ENCODE peak calls at places on chromosome 18, in five cellular contexts. W, E, H, R and M are unnamed samples.

GRCh38 chr18:32048507-32049091 is 30.0 kb downstream of the RNF125 start:
- DNase-seq in E (no peak), H (no peak), R (no peak), W (no peak), M (peak)

GRCh38 chr18:67310826-67311225 is 205.7 kb downstream of the DSEL start:
- DNase-seq in E (no peak), H (no peak), R (no peak), W (no peak), M (no peak)

GRCh38 chr18:61732854-61733253 is 160.0 kb downstream of the RNF152 start:
- DNase-seq in E (no peak), W (no peak), H (no peak), R (no peak), M (no peak)

GRCh38 chr18:32802606-32803451 is 30.0 kb upstream of the KLHL14 start:
- DNase-seq in R (no peak), H (no peak), W (no peak), E (no peak), M (no peak)

GRCh38 chr18:26634631-26635030 is 86.3 kb upstream of the KCTD1 start:
- DNase-seq in E (no peak), W (no peak), H (no peak), R (no peak), M (no peak)

GRCh38 chr18:3180325-3180724 is 39.4 kb downstream of the MYOM1 start:
- DNase-seq in R (no peak), H (no peak), E (no peak), W (no peak), M (no peak)

GRCh38 chr18:68648191-68648590 is 66.7 kb downstream of the TMX3 start:
- DNase-seq in W (no peak), R (no peak), H (no peak), E (no peak), M (no peak)

GRCh38 chr18:21914739-21915319 is 174.2 kb downstream of the MIB1 start:
- DNase-seq in W (no peak), E (no peak), R (no peak), H (no peak), M (no peak)

GRCh38 chr18:74493689-74494088 is 2.5 kb upstream of the CNDP2 start:
- DNase-seq in E (peak), H (peak), W (no peak), R (peak), M (peak)

GRCh38 chr18:65601775-65602174 is 149.0 kb upstream of the CDH7 start:
- DNase-seq in W (no peak), H (no peak), E (no peak), R (no peak), M (no peak)

GRCh38 chr18:46096651-46097300 is 1.3 kb downstream of the ATP5F1A start:
- DNase-seq in W (no peak), H (no peak), E (no peak), R (no peak), M (peak)

GRCh38 chr18:12408247-12408869 is 629 bp downstream of the PRELID3A start:
- DNase-seq in W (no peak), R (no peak), H (no peak), E (no peak), M (no peak)

GRCh38 chr18:42977982-42978595 is 137.4 kb downstream of the RIT2 start:
- DNase-seq in H (no peak), R (no peak), E (no peak), W (no peak), M (no peak)

GRCh38 chr18:62663731-62664336 is 51.5 kb upstream of the PHLPP1 start:
- DNase-seq in W (no peak), E (no peak), H (no peak), R (no peak), M (peak)

GRCh38 chr18:55401638-55402191 is 186.3 kb downstream of the TCF4 start:
- DNase-seq in R (no peak), E (no peak), W (no peak), H (no peak), M (no peak)

GRCh38 chr18:57523171-57523956 is 63.1 kb downstream of the FECH start:
- DNase-seq in H (no peak), R (no peak), E (no peak), W (no peak), M (peak)

GRCh38 chr18:76052196-76052595 is 442.8 kb downstream of the ZNF516 start:
- DNase-seq in R (no peak), E (no peak), W (no peak), H (no peak), M (no peak)

GRCh38 chr18:56987236-56987635 is 159.7 kb upstream of the BOD1L2 start:
- DNase-seq in R (no peak), H (no peak), E (no peak), W (no peak), M (no peak)

GRCh38 chr18:13915973-13916372 is 637 bp upstream of the MC2R start:
- DNase-seq in R (no peak), H (no peak), E (no peak), W (no peak), M (no peak)

GRCh38 chr18:76709659-76710645 is 112.4 kb upstream of the ZNF236 start:
- DNase-seq in W (no peak), R (peak), H (peak), E (peak), M (peak)

GRCh38 chr18:32425466-32425865 is 45.2 kb downstream of the GAREM1 start:
- DNase-seq in W (peak), H (no peak), E (no peak), R (no peak), M (no peak)

GRCh38 chr18:57437782-57438668 is 2.9 kb downstream of the ONECUT2 start:
- DNase-seq in E (no peak), H (peak), R (no peak), W (no peak), M (peak)

GRCh38 chr18:21513292-21513691 is 87.2 kb downstream of the ESCO1 start:
- DNase-seq in E (no peak), W (no peak), R (no peak), H (no peak), M (no peak)